ENCODE peak calls at places on chromosomes 7 and 10, in seven cellular contexts. One of them, this sample, is unnamed.

GRCh38 chr7:107025449-107026103 is 18.9 kb upstream of the PRKAR2B start:
- DNase-seq in thoracic aorta: no peak
- DNase-seq in right atrium auricular region: no peak
- DNase-seq in fibroblast of the aortic adventitia: no peak
- DNase-seq in lower lobe of right lung: no peak
- DNase-seq in esophagus squamous epithelium: no peak
- DNase-seq in PC-9: no peak
- DNase-seq in this sample: no peak

GRCh38 chr10:86231796-86232560 is 134.6 kb downstream of the GRID1 start:
- DNase-seq in thoracic aorta: no peak
- DNase-seq in right atrium auricular region: no peak
- DNase-seq in fibroblast of the aortic adventitia: no peak
- DNase-seq in lower lobe of right lung: no peak
- DNase-seq in esophagus squamous epithelium: no peak
- DNase-seq in PC-9: no peak
- DNase-seq in this sample: no peak

GRCh38 chr7:29143698-29144203 is 2.6 kb downstream of the CPVL start:
- DNase-seq in thoracic aorta: no peak
- DNase-seq in right atrium auricular region: no peak
- DNase-seq in fibroblast of the aortic adventitia: no peak
- DNase-seq in lower lobe of right lung: no peak
- DNase-seq in esophagus squamous epithelium: no peak
- DNase-seq in PC-9: no peak
- DNase-seq in this sample: no peak

GRCh38 chr7:49074538-49074937 is 150.2 kb downstream of the CDC14C start:
- DNase-seq in thoracic aorta: no peak
- DNase-seq in right atrium auricular region: no peak
- DNase-seq in fibroblast of the aortic adventitia: no peak
- DNase-seq in lower lobe of right lung: no peak
- DNase-seq in esophagus squamous epithelium: no peak
- DNase-seq in PC-9: no peak
- DNase-seq in this sample: no peak

GRCh38 chr7:17166824-17167379 is 131.6 kb upstream of the AHR start:
- DNase-seq in thoracic aorta: no peak
- DNase-seq in right atrium auricular region: no peak
- DNase-seq in fibroblast of the aortic adventitia: no peak
- DNase-seq in lower lobe of right lung: no peak
- DNase-seq in esophagus squamous epithelium: no peak
- DNase-seq in PC-9: no peak
- DNase-seq in this sample: no peak

GRCh38 chr10:112548535-112549276 is 101.7 kb downstream of the VTI1A start:
- DNase-seq in thoracic aorta: no peak
- DNase-seq in right atrium auricular region: no peak
- DNase-seq in fibroblast of the aortic adventitia: no peak
- DNase-seq in lower lobe of right lung: no peak
- DNase-seq in esophagus squamous epithelium: no peak
- DNase-seq in PC-9: no peak
- DNase-seq in this sample: no peak

GRCh38 chr7:158602905-158603772 is 15.5 kb upstream of the PTPRN2 start:
- DNase-seq in thoracic aorta: no peak
- DNase-seq in right atrium auricular region: no peak
- DNase-seq in fibroblast of the aortic adventitia: no peak
- DNase-seq in lower lobe of right lung: no peak
- DNase-seq in esophagus squamous epithelium: no peak
- DNase-seq in PC-9: no peak
- DNase-seq in this sample: no peak

GRCh38 chr7:128855559-128855958 is 7.1 kb upstream of the ATP6V1F start:
- DNase-seq in thoracic aorta: no peak
- DNase-seq in right atrium auricular region: no peak
- DNase-seq in fibroblast of the aortic adventitia: no peak
- DNase-seq in lower lobe of right lung: no peak
- DNase-seq in esophagus squamous epithelium: no peak
- DNase-seq in PC-9: no peak
- DNase-seq in this sample: no peak

GRCh38 chr10:93464826-93465388 is 17.2 kb downstream of the MYOF start:
- DNase-seq in thoracic aorta: no peak
- DNase-seq in right atrium auricular region: no peak
- DNase-seq in fibroblast of the aortic adventitia: peak
- DNase-seq in lower lobe of right lung: no peak
- DNase-seq in esophagus squamous epithelium: no peak
- DNase-seq in PC-9: no peak
- DNase-seq in this sample: no peak

GRCh38 chr10:93465806-93466675 is 16.1 kb downstream of the MYOF start:
- DNase-seq in thoracic aorta: peak
- DNase-seq in right atrium auricular region: peak
- DNase-seq in fibroblast of the aortic adventitia: peak
- DNase-seq in lower lobe of right lung: peak
- DNase-seq in esophagus squamous epithelium: no peak
- DNase-seq in PC-9: peak
- DNase-seq in this sample: peak

GRCh38 chr10:93471110-93471651 is 11.0 kb downstream of the MYOF start:
- DNase-seq in thoracic aorta: no peak
- DNase-seq in right atrium auricular region: no peak
- DNase-seq in fibroblast of the aortic adventitia: peak
- DNase-seq in lower lobe of right lung: no peak
- DNase-seq in esophagus squamous epithelium: no peak
- DNase-seq in PC-9: peak
- DNase-seq in this sample: peak

GRCh38 chr10:93469454-93469853 is 12.7 kb downstream of the MYOF start:
- DNase-seq in thoracic aorta: no peak
- DNase-seq in right atrium auricular region: no peak
- DNase-seq in fibroblast of the aortic adventitia: no peak
- DNase-seq in lower lobe of right lung: no peak
- DNase-seq in esophagus squamous epithelium: no peak
- DNase-seq in PC-9: no peak
- DNase-seq in this sample: no peak

DNA sequence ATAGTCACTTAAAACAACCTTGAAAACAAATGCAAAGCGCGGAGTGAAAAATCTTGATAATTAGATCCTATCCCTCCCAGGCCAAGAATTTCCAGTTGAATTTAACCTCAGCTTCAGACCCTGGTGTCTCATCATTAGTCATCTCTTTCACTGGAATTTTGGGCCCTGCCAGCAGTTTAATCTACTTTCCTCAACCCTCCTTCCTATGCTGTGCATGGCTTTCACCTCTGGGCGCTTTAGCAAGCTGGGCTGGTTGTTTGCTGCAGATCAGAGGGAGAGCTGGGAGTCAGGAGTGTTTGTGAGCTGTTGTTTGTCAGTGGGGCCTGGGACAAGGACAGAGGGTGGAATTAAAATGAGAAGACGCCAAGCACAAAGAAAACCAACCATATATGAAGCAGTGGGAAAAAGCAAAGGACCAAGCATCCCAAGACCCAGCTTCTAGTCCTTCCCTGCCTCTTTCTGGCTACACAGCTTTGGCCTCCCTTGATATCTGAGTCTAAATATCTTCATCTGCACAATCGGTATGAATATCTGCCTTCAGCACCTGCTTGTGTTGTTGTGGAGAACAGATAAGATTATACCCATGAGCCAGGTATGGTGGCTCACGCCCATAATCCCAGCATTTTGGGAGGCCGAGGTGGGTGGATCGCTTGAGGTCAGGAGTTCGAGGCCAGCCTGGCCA is 13.5 kb downstream of the MYOF start:
- DNase-seq in thoracic aorta: no peak
- DNase-seq in right atrium auricular region: no peak
- DNase-seq in fibroblast of the aortic adventitia: peak
- DNase-seq in lower lobe of right lung: no peak
- DNase-seq in esophagus squamous epithelium: no peak
- DNase-seq in PC-9: peak
- DNase-seq in this sample: peak
- TF ChIP-seq CTCF in thoracic aorta: no peak
- TF ChIP-seq CTCF in right atrium auricular region: no peak
- TF ChIP-seq CTCF in fibroblast of the aortic adventitia: peak
- TF ChIP-seq CTCF in lower lobe of right lung: no peak
- TF ChIP-seq CTCF in esophagus squamous epithelium: no peak
- TF ChIP-seq CTCF in PC-9: no peak
- TF ChIP-seq CTCF in this sample: no peak

DNA sequence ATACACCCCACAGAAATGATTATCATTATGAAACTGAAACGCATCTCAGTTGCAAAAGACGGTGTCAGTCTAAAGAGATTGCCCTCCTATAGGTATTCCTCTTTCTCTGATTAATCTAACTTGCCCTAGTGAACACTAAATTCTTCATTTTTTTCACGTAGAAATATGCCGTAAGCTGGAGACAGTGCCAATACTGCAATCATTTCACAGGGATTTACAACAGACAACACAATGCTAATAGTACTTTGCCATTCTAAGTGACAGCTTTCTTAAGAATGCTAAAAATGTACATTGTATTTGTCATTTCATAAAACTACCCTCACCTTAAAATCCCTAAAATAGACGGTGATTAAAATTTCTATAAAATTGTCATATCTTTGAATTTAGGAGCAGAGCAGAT is 9.2 kb downstream of the EBF3 start:
- DNase-seq in thoracic aorta: no peak
- DNase-seq in right atrium auricular region: no peak
- DNase-seq in fibroblast of the aortic adventitia: peak
- DNase-seq in lower lobe of right lung: no peak
- DNase-seq in esophagus squamous epithelium: no peak
- DNase-seq in PC-9: no peak
- DNase-seq in this sample: no peak
- H3K4me3 ChIP-seq in thoracic aorta: no peak
- H3K4me3 ChIP-seq in right atrium auricular region: peak
- H3K4me3 ChIP-seq in fibroblast of the aortic adventitia: peak
- H3K4me3 ChIP-seq in lower lobe of right lung: no peak
- H3K4me3 ChIP-seq in esophagus squamous epithelium: no peak
- H3K4me3 ChIP-seq in PC-9: no peak
- H3K4me3 ChIP-seq in this sample: no peak

DNA sequence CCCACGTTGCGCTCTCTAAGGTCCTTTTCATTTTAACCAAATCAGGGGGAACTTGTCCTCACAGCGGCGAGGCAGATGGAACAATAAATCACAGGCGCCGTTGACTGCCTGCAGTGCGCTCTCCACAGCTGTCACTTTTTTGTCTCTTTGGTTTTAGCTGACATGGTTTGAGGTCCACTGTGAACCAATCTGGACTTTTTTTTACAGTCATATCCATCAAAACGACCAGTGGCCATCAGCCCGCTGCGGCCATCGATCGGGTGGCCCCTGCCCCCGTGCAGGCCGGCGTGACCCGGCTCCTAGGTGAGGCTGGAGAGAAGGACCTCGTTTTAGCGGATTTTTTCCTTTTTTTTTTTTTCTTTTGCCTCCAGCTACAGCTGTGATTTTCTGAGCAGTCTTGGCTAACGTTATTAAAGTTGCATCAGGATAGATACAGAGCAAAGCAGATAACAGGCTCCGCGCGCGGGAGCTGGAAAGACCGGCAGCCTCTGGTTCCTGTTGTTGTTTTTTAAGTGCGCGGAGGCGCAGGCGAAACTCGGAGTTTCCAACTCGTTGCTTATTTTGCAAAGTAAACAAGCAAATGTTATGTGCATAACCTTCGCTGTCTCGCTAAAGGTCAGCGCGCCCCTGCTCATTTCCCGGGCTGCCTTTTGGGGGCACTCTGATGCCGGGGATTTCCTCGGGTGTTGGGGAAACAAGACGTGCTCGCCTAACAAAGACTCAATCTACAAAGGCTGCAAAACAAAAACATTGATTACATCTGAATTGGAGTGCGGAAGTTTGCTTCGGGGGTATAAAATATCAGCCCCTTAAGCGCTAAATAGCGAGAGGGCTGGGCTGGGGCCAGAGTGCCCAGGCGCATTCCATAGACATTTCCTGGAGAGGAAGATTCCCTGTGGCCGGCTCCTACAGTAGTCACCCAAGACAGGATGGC is 414.9 kb upstream of the MKI67 start:
- DNase-seq in thoracic aorta: no peak
- DNase-seq in right atrium auricular region: no peak
- DNase-seq in fibroblast of the aortic adventitia: no peak
- DNase-seq in lower lobe of right lung: no peak
- DNase-seq in esophagus squamous epithelium: no peak
- DNase-seq in PC-9: no peak
- DNase-seq in this sample: no peak
- TF ChIP-seq CTCF in thoracic aorta: no peak
- TF ChIP-seq CTCF in right atrium auricular region: peak
- TF ChIP-seq CTCF in fibroblast of the aortic adventitia: no peak
- TF ChIP-seq CTCF in lower lobe of right lung: no peak
- TF ChIP-seq CTCF in esophagus squamous epithelium: no peak
- TF ChIP-seq CTCF in PC-9: no peak
- TF ChIP-seq CTCF in this sample: no peak

DNA sequence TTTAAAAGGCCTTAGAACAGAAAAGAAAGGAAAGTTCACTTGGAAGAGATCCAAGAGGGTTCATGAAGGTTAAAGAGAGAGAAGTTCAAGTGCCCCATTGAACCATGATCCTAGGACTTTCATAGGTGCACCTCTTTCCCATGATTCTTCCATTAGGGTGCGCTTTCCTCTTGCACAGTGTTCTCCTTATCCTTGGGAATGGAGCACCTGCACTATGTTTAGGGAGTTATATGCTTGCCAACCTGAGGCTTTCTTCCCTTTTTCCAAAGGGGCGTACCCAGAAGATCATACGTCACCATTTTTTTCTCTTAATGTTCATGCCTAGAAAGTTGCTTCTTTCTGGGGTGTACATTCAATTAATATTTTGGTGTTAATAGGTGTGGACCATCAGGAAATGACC is 908.0 kb upstream of the SORCS1 start:
- DNase-seq in thoracic aorta: no peak
- DNase-seq in right atrium auricular region: no peak
- DNase-seq in fibroblast of the aortic adventitia: no peak
- DNase-seq in lower lobe of right lung: no peak
- DNase-seq in esophagus squamous epithelium: no peak
- DNase-seq in PC-9: no peak
- DNase-seq in this sample: no peak
- H3K4me3 ChIP-seq in thoracic aorta: no peak
- H3K4me3 ChIP-seq in right atrium auricular region: no peak
- H3K4me3 ChIP-seq in fibroblast of the aortic adventitia: no peak
- H3K4me3 ChIP-seq in lower lobe of right lung: no peak
- H3K4me3 ChIP-seq in esophagus squamous epithelium: no peak
- H3K4me3 ChIP-seq in PC-9: no peak
- H3K4me3 ChIP-seq in this sample: no peak

DNA sequence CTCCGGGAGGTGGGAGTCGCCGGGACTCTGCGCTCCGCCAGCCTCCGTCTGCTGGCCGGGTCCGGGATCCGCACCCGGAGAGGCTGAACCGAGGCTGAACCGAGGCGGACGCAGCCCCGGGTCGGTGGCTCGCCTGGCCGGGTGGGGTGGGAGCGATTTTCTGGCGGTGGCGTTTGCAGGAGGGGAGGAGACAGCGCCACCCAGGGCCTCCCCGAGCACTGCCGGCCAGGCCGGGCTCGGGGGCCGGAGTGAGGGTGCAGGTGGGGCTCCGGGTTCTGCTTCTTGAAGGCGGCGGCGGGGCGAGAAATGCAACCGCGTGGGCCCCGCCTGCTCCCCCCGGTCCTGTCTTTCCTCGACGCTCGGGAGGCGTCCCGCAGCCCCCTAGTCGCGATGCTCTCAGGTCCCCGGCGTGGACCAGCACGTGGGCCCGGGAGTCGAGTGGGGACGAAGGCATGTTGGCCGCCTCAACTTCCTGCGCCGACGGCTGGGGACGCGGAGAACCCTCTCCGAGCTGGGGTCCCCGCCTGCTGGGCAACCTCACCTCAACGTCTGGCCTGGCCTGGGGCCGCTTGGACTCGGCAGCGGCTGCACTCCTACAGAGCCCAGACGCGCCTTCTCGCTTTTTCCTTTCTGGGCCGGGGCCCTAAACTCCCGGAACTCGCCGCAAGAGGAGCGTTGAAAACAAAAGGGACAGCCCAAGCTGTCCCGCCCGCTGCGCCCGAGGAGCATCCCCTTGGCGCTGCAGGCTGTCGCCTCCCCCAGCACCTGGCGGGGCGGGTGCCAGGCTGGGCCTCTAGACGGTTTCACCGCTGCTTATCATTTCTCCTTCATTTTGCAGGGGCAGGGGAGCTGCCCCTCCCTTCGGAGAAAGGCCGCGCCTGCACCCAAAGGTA is 25.2 kb upstream of the VAX1 start:
- DNase-seq in thoracic aorta: no peak
- DNase-seq in right atrium auricular region: no peak
- DNase-seq in fibroblast of the aortic adventitia: no peak
- DNase-seq in lower lobe of right lung: no peak
- DNase-seq in esophagus squamous epithelium: no peak
- DNase-seq in PC-9: no peak
- DNase-seq in this sample: no peak
- TF ChIP-seq CTCF in thoracic aorta: no peak
- TF ChIP-seq CTCF in right atrium auricular region: no peak
- TF ChIP-seq CTCF in fibroblast of the aortic adventitia: no peak
- TF ChIP-seq CTCF in lower lobe of right lung: no peak
- TF ChIP-seq CTCF in esophagus squamous epithelium: no peak
- TF ChIP-seq CTCF in PC-9: no peak
- TF ChIP-seq CTCF in this sample: no peak

This sample was measured in HFF-Myc.